ENCODE peak calls at places on chromosomes 5 and 9, in five cellular contexts. X is esophagus squamous epithelium; K is prostate gland; R is CD8-positive, alpha-beta T cell; G is MM.1S. Z is an unnamed sample. For H3K9me3, the result is how much of the 10 kb centered on the place peaks cover.

GRCh38 chr5:132263548-132264261 is 6.2 kb downstream of the PDLIM4 start:
- DNase-seq in X (no peak), K (no peak), R (no peak), G (no peak), Z (peak)

GRCh38 chr9:751137-752051 is 90.1 kb upstream of the DMRT1 start:
- DNase-seq in X (no peak), K (no peak), R (no peak), G (no peak), Z (no peak)

GRCh38 chr5:151675225-151675955 is 11.3 kb downstream of the SPARC start:
- DNase-seq in X (no peak), K (no peak), R (no peak), G (no peak), Z (no peak)

GRCh38 chr5:37554938-37555337 is 175.8 kb downstream of the WDR70 start:
- DNase-seq in X (no peak), K (no peak), R (no peak), G (peak), Z (no peak)

GRCh38 chr9:97505845-97506244 is 4.4 kb downstream of the TMOD1 start:
- DNase-seq in X (no peak), K (no peak), R (no peak), G (no peak), Z (peak)

GRCh38 chr5:69528015-69528414 is 32.0 kb upstream of the GTF2H2C start:
- DNase-seq in X (no peak), K (no peak), R (no peak), G (no peak), Z (no peak)

GRCh38 chr9:36878986-36879982 is 154.8 kb downstream of the PAX5 start:
- DNase-seq in X (no peak), K (peak), R (no peak), G (no peak), Z (no peak)

GRCh38 chr5:94906750-94907149 is 288.3 kb downstream of the SLF1 start:
- DNase-seq in X (no peak), K (no peak), R (no peak), G (no peak), Z (no peak)

GRCh38 chr5:43075319-43076293 is 35.5 kb upstream of the ANXA2R start:
- DNase-seq in X (no peak), K (no peak), R (no peak), G (no peak), Z (no peak)

GRCh38 chr5:143456952-143457547 is 53.6 kb upstream of the NR3C1 start:
- DNase-seq in X (no peak), K (no peak), R (no peak), G (no peak), Z (no peak)

GRCh38 chr5:178986326-178986960 is 8.7 kb downstream of the GRM6 start:
- DNase-seq in X (no peak), K (no peak), R (no peak), G (no peak), Z (no peak)

GRCh38 chr5:178982941-178983340 is 12.2 kb downstream of the GRM6 start:
- DNase-seq in X (no peak), K (no peak), R (no peak), G (no peak), Z (no peak)

GRCh38 chr5:178984145-178985072 is 10.7 kb downstream of the GRM6 start:
- DNase-seq in X (no peak), K (no peak), R (no peak), G (no peak), Z (no peak)

GRCh38 chr5:178981381-178981780 is 13.7 kb downstream of the GRM6 start:
- DNase-seq in X (no peak), K (no peak), R (no peak), G (no peak), Z (no peak)

DNA sequence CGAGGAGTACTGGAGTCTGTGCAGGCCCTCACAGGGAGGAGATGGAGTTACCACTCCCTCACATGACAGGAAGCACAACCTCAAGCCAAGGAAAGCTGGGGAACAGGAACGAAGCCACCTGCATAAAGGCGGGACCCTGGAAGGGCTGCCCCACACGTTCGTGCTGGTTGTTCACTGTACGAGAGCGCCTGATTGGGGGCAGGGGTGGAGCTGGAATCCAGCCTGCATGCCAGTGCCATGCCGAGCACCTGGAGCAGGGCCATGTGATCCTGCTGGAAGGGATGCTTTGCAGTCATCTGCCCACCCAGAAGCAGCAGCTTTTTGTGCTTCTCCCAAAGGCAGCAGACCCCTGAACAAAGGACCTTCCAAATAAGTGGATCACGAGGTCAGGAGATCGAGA is 11.4 kb downstream of the GRM6 start:
- DNase-seq in X (no peak), K (no peak), R (no peak), G (no peak), Z (no peak)
- H3K9me3 ChIP-seq in X (under half), K (under half), R (under half), G (under half), Z (half or more)

GRCh38 chr9:83062011-83062652 is 810 bp downstream of the RASEF start:
- DNase-seq in X (no peak), K (peak), R (no peak), G (no peak), Z (peak)
- H3K4me3 ChIP-seq in X (peak), K (peak), R (no peak), G (no peak), Z (peak)

GRCh38 chr9:72675586-72675985 is 154.2 kb downstream of the TMC1 start:
- DNase-seq in X (no peak), K (no peak), R (no peak), G (no peak), Z (no peak)
- H3K9me3 ChIP-seq in X (under half), K (under half), R (under half), G (under half), Z (under half)

DNA sequence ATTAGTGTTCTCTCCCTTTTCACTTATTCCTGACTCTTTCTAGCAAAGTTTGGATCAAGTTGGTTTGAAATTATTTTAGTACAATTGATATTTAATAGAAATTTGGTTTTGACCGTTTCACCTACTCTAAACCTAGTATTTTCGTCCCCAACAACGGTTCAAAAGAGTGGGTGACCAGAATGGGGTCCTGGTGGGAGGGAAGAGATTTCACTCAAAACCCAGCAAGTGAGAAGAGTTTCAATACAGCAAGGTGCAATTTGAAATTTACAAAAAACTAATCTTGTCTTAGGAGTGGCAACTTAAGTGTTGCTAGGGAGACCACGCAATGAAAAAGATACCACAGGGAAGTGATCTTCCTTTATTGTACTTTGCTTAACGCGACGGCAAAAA is 28.5 kb downstream of the NR2F1 start:
- DNase-seq in X (no peak), K (no peak), R (no peak), G (no peak), Z (no peak)
- H3K4me3 ChIP-seq in X (no peak), K (no peak), R (no peak), G (no peak), Z (peak)

DNA sequence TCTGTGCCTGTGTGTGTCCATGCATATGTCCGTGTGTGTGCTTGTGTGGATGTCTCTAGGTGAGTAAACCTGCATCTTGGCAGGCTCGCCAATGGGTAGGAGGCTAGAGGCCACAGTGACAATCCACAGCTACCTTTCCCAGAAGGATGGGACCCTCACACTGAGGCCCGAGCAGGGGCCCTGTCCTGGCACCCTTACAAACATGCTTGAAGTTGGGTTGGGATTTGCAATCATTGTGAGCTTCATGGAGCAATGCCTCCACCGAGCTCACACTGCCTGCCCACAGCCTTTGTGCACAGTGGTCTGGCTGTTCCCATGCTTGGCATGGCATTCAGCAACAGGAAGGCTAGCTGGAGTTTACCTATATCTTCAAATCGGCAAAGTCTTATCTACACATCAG is 311.1 kb upstream of the IRX1 start:
- DNase-seq in X (no peak), K (no peak), R (no peak), G (no peak), Z (no peak)
- H3K9me3 ChIP-seq in X (under half), K (under half), R (under half), G (under half), Z (under half)

GRCh38 chr9:86765040-86765343 is 182.3 kb downstream of the GAS1 start:
- DNase-seq in X (no peak), K (no peak), R (no peak), G (no peak), Z (peak)
- H3K4me3 ChIP-seq in X (no peak), K (no peak), R (no peak), G (no peak), Z (no peak)

Z was measured in esophagus muscularis mucosa.